ENCODE peak calls at places on chromosomes 5 and 9, in seven cellular contexts. S, F, H, U, N, V and Z are unnamed samples.

GRCh38 chr5:54663876-54664275 is 146.3 kb downstream of the SNX18 start:
- DNase-seq in F (no peak), N (no peak), H (no peak), S (no peak), V (peak), U (peak), Z (no peak)

GRCh38 chr9:90112791-90113190 is 508.0 kb downstream of the GADD45G start:
- DNase-seq in N (no peak), V (no peak), S (no peak), F (no peak), H (no peak), U (no peak), Z (no peak)

GRCh38 chr5:54872810-54873209 is 112.6 kb downstream of the ESM1 start:
- DNase-seq in N (no peak), H (no peak), S (no peak), F (no peak), U (no peak), V (no peak), Z (no peak)

GRCh38 chr5:72498284-72498683 is 8.9 kb downstream of the ZNF366 start:
- DNase-seq in V (peak), S (no peak), N (no peak), H (no peak), F (no peak), U (no peak), Z (no peak)

GRCh38 chr5:54278031-54278830 is 32.1 kb downstream of the ARL15 start:
- DNase-seq in F (no peak), S (no peak), U (no peak), N (no peak), H (no peak), V (no peak), Z (peak)

GRCh38 chr9:2755285-2755684 is 38.0 kb downstream of the KCNV2 start:
- DNase-seq in F (no peak), V (no peak), N (no peak), S (no peak), H (no peak), U (no peak), Z (no peak)

GRCh38 chr9:84294551-84294950 is 46.0 kb downstream of the SLC28A3 start:
- DNase-seq in H (no peak), N (no peak), S (no peak), V (no peak), F (no peak), U (no peak), Z (no peak)

GRCh38 chr5:159050408-159051091 is 49.2 kb downstream of the EBF1 start:
- DNase-seq in S (peak), U (no peak), N (no peak), V (peak), F (no peak), H (no peak), Z (no peak)

GRCh38 chr5:138911441-138911840 is 36.3 kb upstream of the LRRTM2 start:
- DNase-seq in N (no peak), F (no peak), S (no peak), U (no peak), H (no peak), V (no peak), Z (no peak)

GRCh38 chr5:163948086-163948666 is 442.8 kb downstream of the MAT2B start:
- DNase-seq in S (no peak), H (no peak), U (no peak), N (no peak), V (no peak), F (no peak), Z (no peak)

DNA sequence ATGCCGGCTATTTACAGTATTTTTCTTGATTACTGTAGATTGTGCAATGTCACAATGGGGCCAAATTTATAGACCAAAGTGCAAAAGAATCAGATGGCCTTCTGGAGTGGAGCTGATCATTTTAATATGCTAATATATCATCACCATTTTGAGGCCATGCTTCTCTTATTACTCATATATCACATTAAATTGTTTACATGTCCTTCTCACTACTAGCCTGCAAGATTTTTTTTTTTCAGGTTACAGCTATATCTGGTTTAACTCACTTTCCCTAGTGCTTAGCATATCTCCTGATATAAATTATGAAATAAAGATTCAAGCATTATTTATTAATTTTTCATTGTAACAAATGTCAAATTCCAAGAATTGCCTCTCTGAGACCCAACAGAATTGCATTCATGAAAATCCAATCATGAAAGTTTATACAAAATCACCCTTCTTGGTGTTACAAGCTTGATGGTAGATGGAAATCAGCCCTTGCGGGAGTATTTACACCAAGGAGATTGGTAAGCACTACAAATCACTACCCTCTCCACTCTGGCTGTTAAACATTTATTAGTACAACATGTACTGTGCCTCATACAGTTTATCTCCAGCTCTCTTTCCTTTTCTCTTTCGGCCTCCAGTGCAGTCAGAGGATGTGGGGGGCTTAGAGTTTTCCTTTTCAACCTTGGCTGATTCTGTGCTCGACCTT is 703.9 kb downstream of the BRINP1 start:
- DNase-seq in H (no peak), V (no peak), N (no peak), S (no peak), U (no peak), F (no peak), Z (no peak)
- TF ChIP-seq CTCF in H (no peak), V (no peak), N (no peak), S (no peak), U (no peak), F (no peak), Z (no peak)

GRCh38 chr5:1883120-1883924 is 597 bp upstream of the IRX4 start:
- DNase-seq in H (no peak), F (peak), S (peak), V (peak), N (no peak), U (peak), Z (no peak)

GRCh38 chr5:1882337-1883119 is at the start of gene IRX4:
- DNase-seq in N (no peak), S (no peak), V (peak), F (peak), H (peak), U (no peak), Z (no peak)

GRCh38 chr5:1885476-1885755 is 2.7 kb upstream of the IRX4 start:
- DNase-seq in F (peak), V (no peak), N (no peak), U (no peak), H (no peak), S (no peak), Z (no peak)

GRCh38 chr5:1884638-1885475 is 2.1 kb upstream of the IRX4 start:
- DNase-seq in H (no peak), U (no peak), V (no peak), S (no peak), N (no peak), F (peak), Z (no peak)

DNA sequence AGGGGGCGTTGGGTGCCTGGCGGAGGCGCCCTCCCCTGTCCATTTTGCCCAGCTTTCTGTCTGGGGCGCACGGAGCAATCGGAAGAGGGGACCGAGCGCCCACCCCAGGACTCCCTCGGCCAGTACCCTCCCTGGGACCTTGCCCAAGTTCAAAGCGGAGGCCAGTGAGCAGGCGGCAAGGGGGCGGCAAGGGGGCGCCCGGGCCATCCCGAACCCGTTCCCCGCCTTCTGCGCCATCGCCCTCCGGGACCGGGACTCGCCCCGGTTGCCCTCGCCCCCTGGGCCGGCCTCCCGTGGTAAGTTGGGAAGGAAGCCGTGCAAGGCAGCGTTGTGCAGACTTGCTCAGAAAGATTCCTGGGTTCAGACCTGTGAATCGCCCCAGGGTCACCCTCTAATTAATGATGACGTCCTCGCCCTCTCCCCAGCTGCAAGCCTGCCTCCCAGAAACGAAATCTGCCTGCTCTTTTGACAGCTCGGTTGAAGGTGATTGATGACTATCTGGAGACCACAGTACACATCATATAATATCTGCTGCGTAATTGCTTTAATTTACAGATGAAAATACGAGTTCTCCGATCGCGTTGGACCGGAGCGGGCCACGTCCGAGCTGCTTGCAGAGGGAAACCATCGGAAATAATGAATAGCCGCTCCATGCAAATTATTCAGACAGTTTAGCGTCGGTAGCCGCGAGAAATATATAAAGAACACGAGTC is 1.4 kb upstream of the IRX4 start:
- DNase-seq in F (peak), S (no peak), N (no peak), V (no peak), U (no peak), H (no peak), Z (no peak)
- TF ChIP-seq CTCF in F (no peak), S (no peak), N (no peak), V (no peak), U (no peak), H (peak), Z (no peak)

DNA sequence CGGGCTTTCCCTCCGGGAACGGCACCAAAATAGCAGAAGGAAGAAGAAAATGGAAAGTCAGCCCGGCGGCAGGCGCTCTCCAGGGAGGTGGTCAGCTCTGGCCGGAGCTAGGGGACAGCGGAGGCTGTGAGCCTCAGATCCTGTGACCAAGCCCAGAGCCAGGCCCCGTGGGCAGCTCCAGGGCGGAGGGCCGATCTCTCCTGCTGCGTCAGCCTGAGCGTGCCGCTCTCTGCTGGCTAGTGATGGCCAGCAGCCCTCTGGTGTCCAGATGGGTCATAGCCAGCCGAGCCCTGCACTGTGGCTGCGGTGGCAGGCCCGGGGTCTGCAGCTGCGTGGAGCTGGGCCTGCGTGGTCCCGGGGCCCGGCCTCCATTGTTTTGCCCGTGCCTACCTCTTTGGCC is 16.9 kb upstream of the NRARP start:
- DNase-seq in F (peak), S (no peak), N (peak), H (no peak), V (no peak), U (peak), Z (no peak)
- TF ChIP-seq CTCF in F (no peak), S (no peak), N (peak), H (no peak), V (no peak), U (peak), Z (peak)

GRCh38 chr5:150356575-150357284 is 767 bp upstream of the TCOF1 start:
- DNase-seq in V (no peak), F (no peak), S (no peak), H (no peak), U (no peak), N (no peak), Z (no peak)

GRCh38 chr5:150355791-150356190 is 1.7 kb upstream of the TCOF1 start:
- DNase-seq in H (no peak), F (no peak), N (no peak), U (no peak), V (no peak), S (no peak), Z (no peak)

GRCh38 chr5:150350524-150351344 is 6.8 kb upstream of the TCOF1 start:
- DNase-seq in S (peak), V (peak), H (peak), U (peak), F (no peak), N (peak), Z (peak)

GRCh38 chr5:150352531-150353394 is 4.7 kb upstream of the TCOF1 start:
- DNase-seq in U (no peak), S (no peak), H (no peak), V (no peak), N (no peak), F (no peak), Z (no peak)

GRCh38 chr5:150353395-150353675 is 4.2 kb upstream of the TCOF1 start:
- DNase-seq in U (no peak), H (no peak), V (no peak), F (no peak), N (no peak), S (no peak), Z (no peak)
- TF ChIP-seq CTCF in U (no peak), H (no peak), V (no peak), F (no peak), N (no peak), S (no peak), Z (no peak)

DNA sequence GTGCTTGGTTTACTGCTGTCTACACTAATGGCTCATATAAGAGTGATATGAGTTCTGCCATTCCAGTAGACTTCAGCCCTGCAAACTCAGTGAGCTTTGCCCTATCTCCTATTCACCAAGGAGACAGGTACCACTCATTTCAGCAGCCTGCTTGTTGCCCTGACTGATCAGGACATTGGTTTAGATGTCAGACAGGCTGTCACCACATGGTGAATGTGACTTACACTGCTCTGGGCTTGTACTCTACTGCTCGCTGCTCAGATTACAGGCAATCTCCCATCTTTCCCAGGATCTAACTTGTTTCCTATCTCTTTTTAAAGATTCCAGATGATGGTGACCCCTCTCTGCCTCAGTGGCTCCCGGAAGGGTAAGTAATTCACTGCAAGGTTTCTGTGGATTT is 123.3 kb upstream of the RUSC2 start:
- DNase-seq in S (no peak), U (no peak), V (no peak), F (no peak), H (no peak), N (no peak), Z (no peak)
- TF ChIP-seq CTCF in S (no peak), U (no peak), V (no peak), F (no peak), H (no peak), N (no peak), Z (no peak)